ENCODE peak calls at places on chromosome 5, in seven cellular contexts. X is GM23338, W is choroid plexus epithelial cell, V is AG04450, I is GM12865, J is AG04449, B is neural crest cell. P is an unnamed sample.

GRCh38 chr5:43231977-43232376 is 40.0 kb downstream of the NIM1K start:
- DNase-seq in X (peak), W (peak), V (no peak), I (peak), J (no peak), B (no peak), P (no peak)

GRCh38 chr5:15704397-15704947 is 204.5 kb downstream of the FBXL7 start:
- DNase-seq in X (no peak), W (no peak), V (no peak), I (no peak), J (no peak), B (no peak), P (no peak)

GRCh38 chr5:16707168-16707868 is 90.5 kb upstream of the RETREG1 start:
- DNase-seq in X (no peak), W (no peak), V (no peak), I (no peak), J (no peak), B (no peak), P (no peak)

GRCh38 chr5:107058239-107058638 is 612.5 kb downstream of the EFNA5 start:
- DNase-seq in X (no peak), W (no peak), V (no peak), I (no peak), J (no peak), B (no peak), P (no peak)

GRCh38 chr5:43839218-43839617 is 236.2 kb downstream of the NNT start:
- DNase-seq in X (no peak), W (peak), V (peak), I (no peak), J (peak), B (no peak), P (no peak)

GRCh38 chr5:134989291-134989830 is 21.7 kb downstream of the CATSPER3 start:
- DNase-seq in X (no peak), W (peak), V (no peak), I (no peak), J (no peak), B (no peak), P (no peak)

GRCh38 chr5:127040779-127041520 is 10.6 kb upstream of the MARCHF3 start:
- DNase-seq in X (peak), W (peak), V (no peak), I (no peak), J (no peak), B (no peak), P (no peak)

GRCh38 chr5:6856658-6857057 is 143.4 kb downstream of the TENT4A start:
- DNase-seq in X (no peak), W (no peak), V (no peak), I (no peak), J (no peak), B (no peak), P (no peak)

GRCh38 chr5:40432836-40433235 is 246.9 kb upstream of the PTGER4 start:
- DNase-seq in X (peak), W (no peak), V (no peak), I (no peak), J (no peak), B (no peak), P (no peak)

GRCh38 chr5:157189223-157189622 is 8.6 kb downstream of the ITK start:
- DNase-seq in X (no peak), W (no peak), V (no peak), I (peak), J (no peak), B (no peak), P (no peak)

GRCh38 chr5:40198736-40199135 is 481.0 kb upstream of the PTGER4 start:
- DNase-seq in X (no peak), W (peak), V (no peak), I (no peak), J (no peak), B (no peak), P (no peak)

GRCh38 chr5:68331202-68332108 is 115.9 kb downstream of the PIK3R1 start:
- DNase-seq in X (no peak), W (peak), V (peak), I (peak), J (no peak), B (no peak), P (no peak)

GRCh38 chr5:137036630-137037029 is 462.5 kb downstream of the SPOCK1 start:
- DNase-seq in X (peak), W (no peak), V (no peak), I (no peak), J (no peak), B (no peak), P (peak)

GRCh38 chr5:137034764-137035479 is 464.2 kb downstream of the SPOCK1 start:
- DNase-seq in X (no peak), W (no peak), V (no peak), I (no peak), J (no peak), B (no peak), P (no peak)

GRCh38 chr5:137039939-137040515 is 459.1 kb downstream of the SPOCK1 start:
- DNase-seq in X (no peak), W (no peak), V (no peak), I (no peak), J (no peak), B (no peak), P (no peak)

GRCh38 chr5:137035480-137035878 is 463.6 kb downstream of the SPOCK1 start:
- DNase-seq in X (no peak), W (no peak), V (no peak), I (no peak), J (no peak), B (no peak), P (no peak)

GRCh38 chr5:137037848-137038247 is 461.3 kb downstream of the SPOCK1 start:
- DNase-seq in X (peak), W (no peak), V (no peak), I (no peak), J (no peak), B (no peak), P (no peak)
- TF ChIP-seq CTCF in X (peak), W (no peak), V (no peak), I (no peak), J (no peak), B (no peak), P (no peak)

GRCh38 chr5:80054682-80055081 is 19.5 kb downstream of the THBS4 start:
- DNase-seq in X (no peak), W (peak), V (no peak), I (peak), J (no peak), B (no peak), P (no peak)
- TF ChIP-seq CTCF in X (no peak), W (no peak), V (no peak), I (no peak), J (no peak), B (no peak), P (no peak)

DNA sequence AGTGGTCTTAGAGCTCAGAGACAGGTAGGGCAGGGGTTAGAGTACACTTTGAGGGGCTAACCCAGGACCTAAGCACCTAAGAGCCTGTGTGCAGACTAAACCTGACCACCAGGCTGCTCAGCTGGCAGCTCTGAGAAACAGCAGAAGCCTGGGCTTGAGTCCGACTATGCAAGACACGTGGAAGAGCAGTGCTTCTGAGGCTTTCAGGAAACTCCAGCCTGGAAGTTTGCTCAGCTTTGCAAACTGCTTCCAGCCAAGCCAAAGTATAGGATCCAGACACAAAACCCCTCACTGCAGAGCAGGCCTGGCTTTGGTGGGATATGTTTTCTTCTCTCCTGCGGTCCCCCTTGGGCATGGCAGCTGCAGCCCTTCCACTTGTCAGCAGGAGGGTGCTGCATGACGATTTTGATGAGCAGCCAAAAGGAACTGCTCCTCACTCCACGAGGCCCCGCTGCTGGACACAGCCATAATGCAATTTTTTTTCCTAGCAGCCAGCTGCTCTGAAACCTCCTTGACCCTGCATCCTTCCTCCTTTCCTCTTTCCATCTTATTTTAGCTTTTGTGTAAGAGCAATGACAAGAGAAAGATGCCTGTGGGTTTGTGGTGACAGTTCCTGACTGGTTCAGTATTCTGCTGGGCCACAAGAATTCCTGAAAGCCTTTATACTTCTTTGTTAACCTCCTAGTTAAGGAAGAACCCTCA is 123.1 kb downstream of the LIFR start:
- DNase-seq in X (no peak), W (peak), V (peak), I (no peak), J (peak), B (no peak), P (no peak)
- TF ChIP-seq CTCF in X (no peak), W (peak), V (peak), I (no peak), J (no peak), B (no peak), P (no peak)

GRCh38 chr5:53313131-53313530 is 167.3 kb upstream of the FST start:
- DNase-seq in X (no peak), W (no peak), V (no peak), I (no peak), J (no peak), B (no peak), P (no peak)

GRCh38 chr5:53309653-53310052 is 170.8 kb upstream of the FST start:
- DNase-seq in X (no peak), W (no peak), V (no peak), I (no peak), J (no peak), B (no peak), P (no peak)

DNA sequence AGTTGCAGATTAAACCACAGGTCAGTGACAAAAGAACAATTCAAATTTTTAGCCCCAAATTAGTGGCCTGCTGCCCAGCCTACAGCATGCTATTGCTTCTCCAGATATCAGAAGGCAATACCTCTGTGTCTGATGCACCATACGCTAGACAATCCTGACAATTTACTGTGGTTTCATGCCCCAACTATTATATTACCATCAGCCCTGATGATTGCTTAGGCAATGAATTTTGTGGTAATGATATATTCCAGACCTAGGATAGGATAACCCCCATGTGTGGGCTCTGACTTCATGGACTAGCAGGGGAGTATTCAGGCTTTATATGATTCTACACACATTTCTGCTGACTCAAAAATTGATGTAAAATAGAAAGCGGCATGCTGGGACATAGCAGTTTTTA is 168.8 kb upstream of the FST start:
- DNase-seq in X (no peak), W (no peak), V (no peak), I (no peak), J (no peak), B (no peak), P (no peak)
- TF ChIP-seq CTCF in X (no peak), W (no peak), V (no peak), I (no peak), J (no peak), B (no peak), P (no peak)

GRCh38 chr5:150398432-150399157 is 14.1 kb downstream of the CD74 start:
- DNase-seq in X (peak), W (no peak), V (no peak), I (peak), J (no peak), B (no peak), P (no peak)
- TF ChIP-seq CTCF in X (peak), W (peak), V (peak), I (peak), J (peak), B (peak), P (peak)

P was measured in nephron progenitor cell.